ENCODE peak calls at places on chromosomes 12 and 14, in ten cellular contexts. L is neural crest cell, W is mesothelial cell of epicardium, N is cardiac muscle cell, V is omental fat pad, A is heart right ventricle, M is body of pancreas, R is cardiac fibroblast, C is psoas muscle, F is thyroid gland. K is an unnamed sample.

GRCh38 chr12:103441437-103442186 is 54.2 kb downstream of the C12orf42 start:
- DNase-seq in R (no peak), W (no peak), A (no peak), V (no peak), N (no peak), F (no peak), M (no peak), C (no peak), L (no peak), K (no peak)

GRCh38 chr12:5200276-5201087 is 156.8 kb downstream of the KCNA5 start:
- DNase-seq in N (no peak), L (peak), V (no peak), R (no peak), W (peak), A (peak), C (peak), M (peak), F (peak), K (peak)

GRCh38 chr14:88868558-88869159 is 44.2 kb downstream of the TTC8 start:
- DNase-seq in F (no peak), L (no peak), A (no peak), V (no peak), R (peak), M (no peak), N (peak), W (no peak), C (no peak), K (no peak)

GRCh38 chr14:94689985-94690400 is 77.8 kb downstream of the SERPINA3 start:
- DNase-seq in W (no peak), M (no peak), V (no peak), C (no peak), A (no peak), L (no peak), F (no peak), R (no peak), N (no peak), K (no peak)

GRCh38 chr14:55698051-55698450 is 118.0 kb downstream of the KTN1 start:
- DNase-seq in R (no peak), F (no peak), N (no peak), C (no peak), A (no peak), M (no peak), W (no peak), V (no peak), L (no peak), K (no peak)

GRCh38 chr14:97077253-97077653 is 280.1 kb downstream of the VRK1 start:
- DNase-seq in F (peak), N (peak), A (peak), L (no peak), R (peak), W (no peak), M (peak), V (no peak), C (no peak), K (no peak)

GRCh38 chr14:36505892-36506731 is 13.9 kb downstream of the NKX2-1 start:
- DNase-seq in V (no peak), F (peak), L (peak), W (no peak), A (no peak), M (no peak), C (no peak), R (no peak), N (no peak), K (no peak)

GRCh38 chr12:56724660-56724988 is 475 bp downstream of the NACA start:
- DNase-seq in V (no peak), C (no peak), A (peak), N (no peak), F (peak), L (peak), W (no peak), M (no peak), R (no peak), K (no peak)

GRCh38 chr14:101928415-101928841 is 35.9 kb upstream of the DYNC1H1 start:
- DNase-seq in W (no peak), N (no peak), R (no peak), F (no peak), V (no peak), L (no peak), A (no peak), C (no peak), M (no peak), K (no peak)
- TF ChIP-seq CTCF in W (no peak), N (no peak), R (no peak), F (no peak), V (no peak), L (no peak), A (no peak), C (no peak), M (no peak), K (no peak)

DNA sequence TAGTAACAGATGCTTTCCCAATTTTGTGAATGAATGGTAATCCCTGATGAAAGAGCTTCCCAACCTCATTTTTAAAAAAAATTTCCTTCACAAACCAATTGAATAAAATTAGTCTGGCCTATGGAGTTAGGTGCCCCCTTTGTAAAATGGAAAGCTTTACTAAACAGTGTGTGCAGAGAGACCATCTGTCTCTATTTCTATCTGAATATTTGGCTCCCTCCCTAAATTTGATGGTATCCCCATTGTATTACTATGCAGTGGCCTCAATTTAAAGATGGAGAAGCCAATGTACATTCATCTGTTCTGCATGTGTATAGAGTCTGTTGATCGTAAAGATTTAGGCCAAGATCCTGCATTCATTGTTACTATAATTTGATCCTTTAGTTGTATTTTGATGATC is 397.7 kb upstream of the RGS6 start:
- DNase-seq in L (no peak), M (no peak), F (no peak), C (no peak), W (no peak), R (no peak), A (no peak), N (no peak), V (no peak), K (no peak)
- TF ChIP-seq CTCF in L (no peak), M (no peak), F (no peak), C (no peak), W (no peak), R (no peak), A (no peak), N (no peak), V (no peak), K (no peak)

DNA sequence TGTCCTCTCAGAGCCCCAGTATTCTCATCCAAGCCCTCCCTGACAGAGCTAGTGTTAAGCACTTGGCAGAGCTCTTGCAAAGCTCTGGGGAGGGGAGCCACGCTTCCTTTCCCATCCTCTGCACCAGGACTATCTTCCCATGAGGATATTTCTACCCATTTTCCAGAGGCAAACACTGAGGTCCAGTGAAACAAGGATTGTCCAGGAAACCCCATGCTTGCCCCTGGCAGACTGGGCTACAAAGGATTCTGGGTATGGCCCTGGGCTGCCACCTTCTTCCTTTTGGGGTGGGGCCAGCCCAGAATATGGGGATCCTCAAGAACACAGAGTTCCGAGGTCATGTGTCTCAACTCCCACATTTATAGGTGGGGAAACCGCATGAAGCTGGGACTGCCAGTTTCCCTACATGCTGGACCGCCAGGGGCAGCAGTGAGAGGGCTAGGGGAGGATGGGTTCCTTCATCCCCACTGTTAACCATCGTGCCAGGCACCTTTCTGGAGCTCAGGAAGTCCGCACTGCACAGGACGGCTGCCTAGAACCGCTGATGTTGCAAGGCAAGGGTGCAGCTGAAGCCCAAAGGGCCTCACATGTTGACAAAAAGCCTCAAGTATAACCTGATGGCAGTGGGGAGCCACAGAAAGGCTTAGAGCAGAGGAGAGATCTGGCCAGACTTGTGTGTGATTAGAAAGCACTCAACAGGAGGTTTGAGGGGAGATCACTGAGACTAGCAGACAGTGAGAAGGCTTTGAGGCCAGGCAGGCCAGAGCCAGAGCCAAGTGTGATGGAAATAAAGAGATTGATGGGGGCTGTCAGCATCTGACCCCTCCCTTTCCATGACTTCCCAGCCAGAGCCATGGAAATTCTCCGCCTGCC is 5.5 kb upstream of the CCDC85C start:
- DNase-seq in L (no peak), M (peak), V (no peak), A (no peak), N (no peak), F (peak), C (no peak), W (no peak), R (peak), K (no peak)
- TF ChIP-seq CTCF in L (no peak), M (peak), V (no peak), A (peak), N (no peak), F (no peak), C (no peak), W (no peak), R (no peak), K (no peak)

DNA sequence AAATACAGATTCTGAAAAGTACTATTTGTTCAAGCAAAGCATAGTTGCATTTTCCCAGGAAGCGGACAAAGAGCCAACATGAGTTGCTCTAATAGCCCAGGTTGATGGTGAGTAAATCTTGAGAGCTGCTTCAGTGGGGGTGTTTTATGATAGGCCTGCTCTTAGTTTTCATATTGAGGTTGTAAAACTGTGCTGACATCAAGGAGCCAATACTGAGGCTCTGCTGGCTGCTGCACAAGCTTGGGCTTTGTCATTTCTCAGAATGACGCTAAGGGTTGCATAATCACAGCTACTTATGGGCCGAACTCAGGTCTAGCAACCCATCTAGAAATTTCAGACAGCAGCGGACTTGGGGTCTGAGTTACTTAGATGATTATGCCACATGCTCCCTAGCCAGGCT is 11.5 kb downstream of the TBC1D30 start:
- DNase-seq in L (no peak), W (no peak), C (no peak), A (no peak), R (no peak), V (no peak), M (no peak), F (no peak), N (no peak), K (no peak)
- TF ChIP-seq CTCF in L (no peak), W (no peak), C (no peak), A (no peak), R (no peak), V (no peak), M (no peak), F (no peak), N (no peak), K (no peak)

GRCh38 chr12:49342914-49343731 is 3.6 kb upstream of the DNAJC22 start:
- DNase-seq in F (peak), R (no peak), N (no peak), L (no peak), V (no peak), M (peak), W (no peak), A (no peak), C (no peak), K (no peak)

GRCh38 chr12:49340971-49341776 is 4.2 kb upstream of the C1QL4 start:
- DNase-seq in A (no peak), F (no peak), C (no peak), W (no peak), R (no peak), V (no peak), N (no peak), L (no peak), M (no peak), K (no peak)

GRCh38 chr12:49341777-49342065 is 4.7 kb upstream of the C1QL4 start:
- DNase-seq in M (no peak), F (no peak), R (no peak), A (no peak), L (no peak), W (no peak), N (no peak), C (no peak), V (no peak), K (no peak)

GRCh38 chr12:49340095-49340870 is 3.3 kb upstream of the C1QL4 start:
- DNase-seq in C (no peak), N (no peak), M (no peak), V (no peak), W (no peak), A (no peak), R (no peak), F (no peak), L (no peak), K (no peak)

GRCh38 chr12:49342066-49342913 is 4.4 kb upstream of the DNAJC22 start:
- DNase-seq in V (no peak), F (peak), N (peak), R (peak), L (peak), A (peak), W (peak), M (peak), C (peak), K (peak)
- TF ChIP-seq CTCF in V (no peak), F (peak), N (peak), R (peak), L (peak), A (peak), W (peak), M (peak), C (peak), K (peak)

GRCh38 chr14:22994762-22995275 is 12.5 kb upstream of the AJUBA start:
- DNase-seq in F (peak), W (no peak), A (peak), R (peak), N (peak), L (no peak), V (no peak), C (no peak), M (peak), K (no peak)
- TF ChIP-seq CTCF in F (peak), W (no peak), A (peak), R (peak), N (peak), L (peak), V (no peak), C (peak), M (peak), K (peak)

GRCh38 chr14:65790185-65790815 is 377.8 kb downstream of the FUT8 start:
- DNase-seq in N (no peak), R (no peak), L (no peak), A (no peak), M (no peak), F (no peak), C (no peak), W (no peak), V (no peak), K (no peak)
- TF ChIP-seq CTCF in N (no peak), R (no peak), L (no peak), A (no peak), M (no peak), F (no peak), C (no peak), W (no peak), V (no peak), K (no peak)

GRCh38 chr12:53929527-53929926 is 9.1 kb upstream of the HOXC13 start:
- DNase-seq in R (no peak), V (no peak), W (no peak), A (no peak), F (no peak), M (no peak), C (no peak), N (no peak), L (no peak), K (no peak)

GRCh38 chr12:53925006-53925405 is 13.6 kb upstream of the HOXC13 start:
- DNase-seq in R (no peak), A (no peak), V (no peak), W (no peak), C (no peak), L (no peak), M (no peak), N (no peak), F (no peak), K (no peak)

GRCh38 chr12:53930591-53931255 is 7.9 kb upstream of the HOXC13 start:
- DNase-seq in N (no peak), V (no peak), C (no peak), F (no peak), R (no peak), W (no peak), M (no peak), L (no peak), A (no peak), K (no peak)

GRCh38 chr12:53928054-53928879 is 10.4 kb upstream of the HOXC13 start:
- DNase-seq in V (no peak), R (no peak), C (peak), L (no peak), M (no peak), N (no peak), F (no peak), W (no peak), A (no peak), K (no peak)

DNA sequence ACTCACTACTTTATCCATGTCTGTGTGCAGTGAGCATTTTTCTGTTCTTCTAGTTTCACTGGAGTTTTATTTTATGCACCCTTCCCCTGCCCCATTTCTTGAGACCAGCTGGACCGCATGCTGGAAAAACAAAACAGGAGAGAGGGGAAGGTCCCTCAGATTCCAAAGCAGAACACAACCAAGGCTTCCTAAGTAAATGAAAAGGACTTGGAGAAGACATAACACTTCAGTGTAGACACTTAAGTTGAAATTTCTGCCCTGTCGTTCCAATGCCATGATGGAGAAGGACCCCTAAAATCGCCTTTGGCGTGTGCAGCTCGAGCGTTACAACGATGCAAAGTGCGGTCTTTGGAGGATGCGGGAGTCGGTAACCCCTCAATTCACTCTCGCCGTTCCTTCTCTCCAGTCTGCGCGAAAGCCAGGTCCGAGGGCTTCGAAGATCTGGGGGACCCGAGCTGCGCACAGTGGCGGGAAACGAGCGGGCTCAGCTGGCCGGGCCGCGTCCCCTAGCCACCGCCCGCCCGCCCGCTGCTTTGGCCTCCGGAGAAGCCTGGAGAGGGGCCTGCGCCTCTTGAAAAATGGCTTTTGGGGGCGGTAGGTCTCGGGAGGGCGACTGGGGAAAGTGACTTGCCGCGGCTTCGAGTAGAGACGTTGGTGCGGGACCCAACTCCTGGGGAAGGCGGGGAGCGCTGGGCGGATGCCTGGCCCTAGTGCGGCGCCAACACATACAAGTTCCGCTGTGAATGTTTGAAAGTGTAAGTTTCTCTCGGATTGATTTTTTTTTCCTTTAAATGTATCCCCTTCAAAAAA is 11.2 kb upstream of the HOXC13 start:
- DNase-seq in N (no peak), A (no peak), V (no peak), R (no peak), M (no peak), W (no peak), C (peak), F (no peak), L (no peak), K (no peak)
- TF ChIP-seq CTCF in N (no peak), A (no peak), V (no peak), R (no peak), M (no peak), W (no peak), C (no peak), F (no peak), L (no peak), K (no peak)

GRCh38 chr12:116502989-116503496 is 56.1 kb upstream of the MAP1LC3B2 start:
- DNase-seq in L (no peak), V (no peak), M (no peak), A (no peak), C (no peak), N (no peak), R (no peak), F (no peak), W (no peak), K (no peak)
- TF ChIP-seq CTCF in L (no peak), V (no peak), M (no peak), A (no peak), C (no peak), N (no peak), R (no peak), F (no peak), W (no peak), K (no peak)

DNA sequence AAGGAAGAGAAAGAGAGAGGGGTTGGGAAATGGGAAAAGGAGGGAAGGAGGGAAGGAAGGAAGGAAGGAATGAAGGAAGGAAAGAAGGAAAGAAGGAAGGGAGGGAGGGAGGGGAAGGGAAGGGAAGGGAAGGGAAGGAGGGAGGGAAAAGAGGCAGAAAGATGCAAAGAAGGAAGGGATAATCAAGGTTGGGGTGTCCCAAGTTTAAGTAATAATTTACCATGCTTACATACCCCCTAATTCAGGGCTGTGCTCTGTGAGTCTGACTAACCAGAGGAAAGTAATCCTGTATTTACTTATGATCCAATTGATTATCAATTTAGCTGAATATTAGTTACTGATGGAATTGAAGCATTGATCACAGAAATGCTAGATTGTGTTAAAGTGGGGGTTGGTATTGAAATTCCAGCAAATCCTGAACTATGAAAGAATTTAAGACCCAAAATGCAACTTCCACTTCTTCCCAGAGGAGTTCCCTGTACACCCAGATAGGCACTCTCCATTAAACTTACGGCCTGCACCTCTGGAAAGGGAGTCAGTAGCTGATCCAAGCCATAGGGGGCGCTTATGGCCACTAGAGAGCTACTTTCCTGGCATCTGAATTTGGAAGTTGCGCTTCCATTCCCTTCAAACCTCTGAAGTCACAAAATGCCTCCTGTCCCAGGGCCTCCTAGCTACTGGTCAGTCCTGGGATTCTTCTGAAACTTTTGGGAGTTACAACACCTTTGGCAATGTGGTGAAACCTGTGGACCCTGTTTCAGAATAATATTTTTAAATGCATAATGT is 162.7 kb upstream of the PWP1 start:
- DNase-seq in A (no peak), N (no peak), R (no peak), M (no peak), W (no peak), L (peak), V (no peak), F (peak), C (no peak), K (no peak)
- TF ChIP-seq CTCF in A (no peak), N (no peak), R (peak), M (no peak), W (no peak), L (peak), V (no peak), F (peak), C (no peak), K (peak)

K was measured in D721Med.